ENCODE peak calls at places on chromosomes 3 and 15, in seven cellular contexts. A is cardiac muscle cell, B is A549, X is body of pancreas, C is ovary, G is GM12878, L is lower lobe of right lung. Q is an unnamed sample.

GRCh38 chr3:13614607-13615006 is 65.7 kb downstream of the FBLN2 start:
- DNase-seq in A (no peak), B (no peak), X (no peak), C (no peak), G (no peak), L (no peak), Q (no peak)

GRCh38 chr15:34241376-34242350 is 16.8 kb downstream of the EMC4 start:
- DNase-seq in A (peak), B (peak), X (peak), C (no peak), G (no peak), L (no peak), Q (peak)

GRCh38 chr15:65008989-65009388 is 19.3 kb upstream of the SPG21 start:
- DNase-seq in A (no peak), B (no peak), X (no peak), C (no peak), G (no peak), L (no peak), Q (no peak)

GRCh38 chr3:53160335-53160659 is 712 bp upstream of the PRKCD start:
- DNase-seq in A (no peak), B (no peak), X (no peak), C (no peak), G (no peak), L (no peak), Q (no peak)

GRCh38 chr3:53045784-53046170 is at the start of gene SFMBT1:
- DNase-seq in A (peak), B (peak), X (peak), C (peak), G (no peak), L (peak), Q (peak)

GRCh38 chr3:187968883-187969580 is 184.9 kb upstream of the LPP start:
- DNase-seq in A (peak), B (no peak), X (peak), C (no peak), G (no peak), L (no peak), Q (no peak)

GRCh38 chr3:6807967-6808588 is 52.8 kb upstream of the GRM7 start:
- DNase-seq in A (no peak), B (no peak), X (no peak), C (no peak), G (no peak), L (no peak), Q (no peak)

GRCh38 chr3:155664922-155665695 is 79.8 kb downstream of the PLCH1 start:
- DNase-seq in A (peak), B (peak), X (peak), C (peak), G (no peak), L (no peak), Q (peak)

GRCh38 chr15:52283281-52283680 is 12.3 kb downstream of the MYO5C start:
- DNase-seq in A (peak), B (no peak), X (peak), C (no peak), G (no peak), L (no peak), Q (no peak)

GRCh38 chr15:91271565-91272153 is 171.6 kb downstream of the SV2B start:
- DNase-seq in A (peak), B (peak), X (peak), C (peak), G (peak), L (no peak), Q (peak)

GRCh38 chr3:32009101-32009500 is 27.6 kb downstream of the ZNF860 start:
- DNase-seq in A (no peak), B (no peak), X (no peak), C (no peak), G (no peak), L (no peak), Q (no peak)

GRCh38 chr3:17830786-17831185 is 88.4 kb upstream of the TBC1D5 start:
- DNase-seq in A (no peak), B (no peak), X (no peak), C (no peak), G (no peak), L (no peak), Q (no peak)

GRCh38 chr15:99177679-99178078 is 71.7 kb downstream of the TTC23 start:
- DNase-seq in A (no peak), B (no peak), X (no peak), C (no peak), G (no peak), L (no peak), Q (no peak)

GRCh38 chr3:99633887-99634558 is 4.4 kb upstream of the COL8A1 start:
- DNase-seq in A (no peak), B (no peak), X (no peak), C (no peak), G (no peak), L (no peak), Q (no peak)

DNA sequence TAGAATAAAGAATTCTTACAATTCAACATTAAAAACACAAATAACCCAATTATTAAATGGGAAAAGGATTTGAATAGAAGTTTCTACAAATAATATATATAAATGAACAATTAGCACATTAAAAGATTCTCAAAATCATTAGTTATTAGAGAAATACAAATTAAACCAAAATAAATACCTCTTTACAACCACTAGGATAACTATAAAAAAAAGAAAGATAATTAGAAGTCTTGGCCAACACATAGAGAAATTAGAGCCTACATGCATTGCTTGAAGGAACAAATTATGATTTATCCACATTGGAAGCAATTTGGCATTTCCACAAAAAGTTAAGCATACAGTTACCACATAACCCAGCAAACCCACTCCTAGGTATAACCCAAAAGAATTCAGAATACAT is 502.3 kb upstream of the UBE2E2 start:
- DNase-seq in A (no peak), B (no peak), X (no peak), C (no peak), G (no peak), L (no peak), Q (no peak)
- H3K4me3 ChIP-seq in A (no peak), B (no peak), X (no peak), C (no peak), G (no peak), L (no peak), Q (no peak)

DNA sequence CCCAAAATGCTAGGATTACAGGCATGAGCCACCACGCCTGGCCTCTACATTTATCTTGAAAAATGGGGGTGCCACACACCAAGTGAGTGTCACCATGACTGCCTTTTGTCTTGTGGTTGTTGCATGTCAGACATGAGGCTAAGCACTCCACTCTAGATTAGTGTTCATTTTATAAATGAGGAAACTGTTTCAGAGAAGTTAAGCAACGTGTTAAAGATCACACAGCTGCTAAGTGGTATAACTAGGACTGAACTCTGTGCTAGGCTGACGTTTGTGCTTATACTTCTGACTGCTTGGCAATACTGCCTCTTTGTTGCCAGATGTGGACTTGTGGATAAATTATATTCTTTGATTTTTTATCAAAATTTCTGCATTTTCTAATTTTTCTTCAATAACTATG is 50.8 kb upstream of the SMAD6 start:
- DNase-seq in A (no peak), B (no peak), X (no peak), C (no peak), G (no peak), L (no peak), Q (no peak)
- H3K27ac ChIP-seq in A (no peak), B (peak), X (no peak), C (no peak), G (no peak), L (peak), Q (no peak)

DNA sequence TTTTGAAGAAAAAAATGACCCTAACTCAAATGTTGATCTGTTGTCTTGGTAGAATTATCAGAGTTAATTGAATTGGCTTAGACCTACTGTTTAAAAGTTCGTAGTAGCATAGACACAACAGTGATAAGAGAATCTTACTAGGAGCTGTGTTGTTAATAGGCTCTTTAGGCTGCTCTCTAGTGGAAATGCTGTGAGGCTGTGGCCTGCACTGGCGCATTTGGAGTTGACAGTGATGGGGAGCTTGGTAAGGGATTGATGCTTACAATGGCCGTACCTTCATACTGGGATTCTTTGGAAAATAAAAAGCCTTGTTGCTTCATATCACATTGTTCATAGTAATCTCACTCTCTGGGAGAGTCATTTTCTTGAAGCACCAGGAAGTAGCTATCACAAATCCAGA is 56.4 kb downstream of the CEP63 start:
- DNase-seq in A (peak), B (no peak), X (no peak), C (no peak), G (no peak), L (no peak), Q (no peak)
- TF ChIP-seq CTCF in A (no peak), B (no peak), X (no peak), C (no peak), G (no peak), L (no peak), Q (no peak)

GRCh38 chr3:55623786-55624185 is 136.7 kb upstream of the WNT5A start:
- DNase-seq in A (no peak), B (no peak), X (no peak), C (no peak), G (no peak), L (no peak), Q (no peak)

GRCh38 chr3:55624238-55624637 is 137.1 kb upstream of the WNT5A start:
- DNase-seq in A (no peak), B (no peak), X (no peak), C (no peak), G (peak), L (peak), Q (no peak)

GRCh38 chr3:55622733-55623132 is 135.6 kb upstream of the WNT5A start:
- DNase-seq in A (no peak), B (no peak), X (no peak), C (no peak), G (no peak), L (no peak), Q (no peak)

GRCh38 chr3:55629432-55629831 is 142.3 kb upstream of the WNT5A start:
- DNase-seq in A (peak), B (no peak), X (peak), C (peak), G (no peak), L (peak), Q (peak)

GRCh38 chr3:55626284-55626675 is 139.2 kb upstream of the WNT5A start:
- DNase-seq in A (no peak), B (no peak), X (no peak), C (no peak), G (no peak), L (no peak), Q (no peak)
- H3K4me3 ChIP-seq in A (no peak), B (no peak), X (no peak), C (no peak), G (no peak), L (no peak), Q (no peak)

GRCh38 chr3:58679451-58679850 is 12.9 kb upstream of the FAM3D start:
- DNase-seq in A (no peak), B (no peak), X (no peak), C (no peak), G (no peak), L (no peak), Q (no peak)
- H3K27ac ChIP-seq in A (no peak), B (no peak), X (no peak), C (no peak), G (no peak), L (peak), Q (peak)

GRCh38 chr3:189739396-189739795 is 108.2 kb downstream of the TP63 start:
- DNase-seq in A (no peak), B (no peak), X (no peak), C (no peak), G (no peak), L (no peak), Q (no peak)
- TF ChIP-seq CTCF in A (no peak), B (no peak), X (no peak), C (no peak), G (no peak), L (no peak), Q (no peak)

GRCh38 chr3:126678691-126679317 is 23.9 kb upstream of the TXNRD3 start:
- DNase-seq in A (no peak), B (no peak), X (no peak), C (no peak), G (no peak), L (no peak), Q (peak)

GRCh38 chr3:126677862-126678549 is 23.1 kb upstream of the TXNRD3 start:
- DNase-seq in A (no peak), B (no peak), X (no peak), C (no peak), G (no peak), L (no peak), Q (no peak)

GRCh38 chr3:126679318-126679751 is 24.4 kb upstream of the TXNRD3 start:
- DNase-seq in A (peak), B (peak), X (peak), C (peak), G (peak), L (peak), Q (peak)

GRCh38 chr3:126682046-126682445 is 22.0 kb upstream of the CHCHD6 start:
- DNase-seq in A (no peak), B (no peak), X (no peak), C (no peak), G (no peak), L (no peak), Q (no peak)

DNA sequence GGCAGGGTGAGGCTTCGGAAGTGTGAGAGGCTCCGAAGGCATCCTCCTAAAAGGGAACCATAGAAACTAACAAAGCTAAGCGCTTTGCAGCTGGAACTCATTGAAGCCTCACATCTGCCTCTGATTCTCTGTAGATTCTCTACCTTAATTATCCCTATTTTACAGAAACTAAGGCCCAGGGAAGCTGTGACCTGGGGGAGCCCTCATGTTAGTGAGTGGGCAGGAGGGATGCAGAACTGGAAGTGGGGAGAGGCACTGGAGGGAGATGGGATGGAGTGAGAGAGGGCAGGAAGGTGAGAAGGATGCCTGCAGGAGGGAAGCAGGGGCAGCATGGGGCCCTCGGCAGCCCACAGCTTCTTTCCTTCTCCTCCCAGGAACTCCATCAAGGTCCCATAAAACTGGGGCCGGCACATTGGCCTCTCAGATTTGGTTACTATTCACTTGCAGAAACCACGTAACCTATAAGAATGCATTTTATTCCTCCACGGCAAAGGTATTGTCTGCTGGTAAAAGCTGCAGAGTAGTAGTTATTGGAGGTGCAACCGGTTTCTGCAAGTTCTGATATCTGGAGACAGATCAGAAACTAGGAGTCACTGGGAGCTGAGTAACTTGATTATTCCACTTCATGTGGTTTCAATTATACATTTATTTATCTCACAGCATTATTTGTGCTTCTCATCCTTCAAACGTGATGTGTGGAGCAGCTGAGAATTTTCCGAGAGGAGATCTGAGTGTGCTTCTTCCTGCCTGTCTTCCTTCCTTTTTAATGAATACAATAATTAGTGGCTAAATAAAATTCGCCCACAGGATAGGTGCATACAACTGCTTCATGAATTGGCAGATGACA is 24.0 kb upstream of the CHCHD6 start:
- DNase-seq in A (no peak), B (no peak), X (no peak), C (no peak), G (no peak), L (no peak), Q (no peak)
- H3K4me3 ChIP-seq in A (no peak), B (no peak), X (no peak), C (no peak), G (no peak), L (no peak), Q (no peak)

GRCh38 chr3:37145607-37146006 is 28.8 kb downstream of the LRRFIP2 start:
- DNase-seq in A (peak), B (no peak), X (no peak), C (no peak), G (no peak), L (no peak), Q (no peak)
- H3K27ac ChIP-seq in A (no peak), B (no peak), X (peak), C (no peak), G (no peak), L (peak), Q (no peak)